ENCODE peak calls at places on chromosomes 16 and 17, in seven cellular contexts. One of them, this sample, is unnamed.
A peak's percentile ranks its signal among the peaks of the same experiment; 100 is the strongest.

GRCh38 chr16:47143329-47143676 is 442 bp downstream of the NETO2 start:
- DNase-seq in tibial artery: no peak
- DNase-seq in IMR-90: peak; percentile 63
- DNase-seq in DND-41: no peak
- DNase-seq in uterus: no peak
- DNase-seq in BE2C: peak; percentile 85
- DNase-seq in brain microvascular endothelial cell: peak; percentile 51
- DNase-seq in this sample: no peak

GRCh38 chr17:31744541-31744951 is 114.5 kb downstream of the COPRS start:
- DNase-seq in tibial artery: no peak
- DNase-seq in IMR-90: no peak
- DNase-seq in DND-41: no peak
- DNase-seq in uterus: no peak
- DNase-seq in BE2C: no peak
- DNase-seq in brain microvascular endothelial cell: no peak
- DNase-seq in this sample: no peak

GRCh38 chr17:22233382-22233781 is 541.1 kb downstream of the KCNJ18 start:
- DNase-seq in tibial artery: no peak
- DNase-seq in IMR-90: no peak
- DNase-seq in DND-41: no peak
- DNase-seq in uterus: no peak
- DNase-seq in BE2C: no peak
- DNase-seq in brain microvascular endothelial cell: no peak
- DNase-seq in this sample: no peak

GRCh38 chr17:15742051-15742795 is 10.1 kb downstream of the TBC1D26 start:
- DNase-seq in tibial artery: no peak
- DNase-seq in IMR-90: no peak
- DNase-seq in DND-41: no peak
- DNase-seq in uterus: no peak
- DNase-seq in BE2C: no peak
- DNase-seq in brain microvascular endothelial cell: no peak
- DNase-seq in this sample: no peak

GRCh38 chr17:66633322-66633965 is 201.5 kb upstream of the CACNG5 start:
- DNase-seq in tibial artery: no peak
- DNase-seq in IMR-90: peak; percentile 47
- DNase-seq in DND-41: no peak
- DNase-seq in uterus: no peak
- DNase-seq in BE2C: no peak
- DNase-seq in brain microvascular endothelial cell: peak; percentile 49
- DNase-seq in this sample: no peak

GRCh38 chr16:2487903-2488531 is 13.1 kb downstream of the TBC1D24 start:
- DNase-seq in tibial artery: no peak
- DNase-seq in IMR-90: no peak
- DNase-seq in DND-41: no peak
- DNase-seq in uterus: no peak
- DNase-seq in BE2C: peak; percentile 57
- DNase-seq in brain microvascular endothelial cell: no peak
- DNase-seq in this sample: no peak

GRCh38 chr17:74825952-74826713 is 33.6 kb downstream of the GRIN2C start:
- DNase-seq in tibial artery: no peak
- DNase-seq in IMR-90: no peak
- DNase-seq in DND-41: no peak
- DNase-seq in uterus: no peak
- DNase-seq in BE2C: no peak
- DNase-seq in brain microvascular endothelial cell: no peak
- DNase-seq in this sample: no peak

GRCh38 chr17:67157732-67158639 is 87.0 kb downstream of the HELZ start:
- DNase-seq in tibial artery: no peak
- DNase-seq in IMR-90: peak; percentile 57
- DNase-seq in DND-41: no peak
- DNase-seq in uterus: no peak
- DNase-seq in BE2C: peak; percentile 64
- DNase-seq in brain microvascular endothelial cell: peak; percentile 41
- DNase-seq in this sample: no peak

GRCh38 chr16:81630632-81631026 is 148.5 kb upstream of the PLCG2 start:
- DNase-seq in tibial artery: no peak
- DNase-seq in IMR-90: no peak
- DNase-seq in DND-41: no peak
- DNase-seq in uterus: no peak
- DNase-seq in BE2C: no peak
- DNase-seq in brain microvascular endothelial cell: no peak
- DNase-seq in this sample: no peak

GRCh38 chr16:87966685-87967185 is 15.5 kb downstream of the BANP start:
- DNase-seq in tibial artery: peak; percentile 76
- DNase-seq in IMR-90: no peak
- DNase-seq in DND-41: no peak
- DNase-seq in uterus: no peak
- DNase-seq in BE2C: no peak
- DNase-seq in brain microvascular endothelial cell: no peak
- DNase-seq in this sample: no peak

GRCh38 chr17:55783684-55784245 is 32.9 kb downstream of the PCTP start:
- DNase-seq in tibial artery: peak; percentile 84
- DNase-seq in IMR-90: no peak
- DNase-seq in DND-41: no peak
- DNase-seq in uterus: peak; percentile 47
- DNase-seq in BE2C: peak; percentile 46
- DNase-seq in brain microvascular endothelial cell: no peak
- DNase-seq in this sample: peak; percentile 40

GRCh38 chr16:23784811-23785447 is 30.1 kb downstream of the CHP2 start:
- DNase-seq in tibial artery: no peak
- DNase-seq in IMR-90: peak; percentile 9
- DNase-seq in DND-41: no peak
- DNase-seq in uterus: no peak
- DNase-seq in BE2C: no peak
- DNase-seq in brain microvascular endothelial cell: peak; percentile 35
- DNase-seq in this sample: no peak

GRCh38 chr17:29568331-29569244 is at the start of gene TP53I13:
- DNase-seq in tibial artery: peak; percentile 92
- DNase-seq in IMR-90: peak; percentile 68
- DNase-seq in DND-41: peak; percentile 95
- DNase-seq in uterus: peak; percentile 87
- DNase-seq in BE2C: peak; percentile 79
- DNase-seq in brain microvascular endothelial cell: peak; percentile 59
- DNase-seq in this sample: no peak

GRCh38 chr16:9703731-9704130 is 478.5 kb downstream of the GRIN2A start:
- DNase-seq in tibial artery: no peak
- DNase-seq in IMR-90: no peak
- DNase-seq in DND-41: no peak
- DNase-seq in uterus: no peak
- DNase-seq in BE2C: no peak
- DNase-seq in brain microvascular endothelial cell: no peak
- DNase-seq in this sample: no peak

GRCh38 chr17:2691069-2691871 is 20.3 kb downstream of the CLUH start:
- DNase-seq in tibial artery: peak; percentile 61
- DNase-seq in IMR-90: no peak
- DNase-seq in DND-41: no peak
- DNase-seq in uterus: no peak
- DNase-seq in BE2C: no peak
- DNase-seq in brain microvascular endothelial cell: no peak
- DNase-seq in this sample: no peak

GRCh38 chr16:57774886-57775285 is 27.4 kb downstream of the KIFC3 start:
- DNase-seq in tibial artery: no peak
- DNase-seq in IMR-90: no peak
- DNase-seq in DND-41: no peak
- DNase-seq in uterus: no peak
- DNase-seq in BE2C: no peak
- DNase-seq in brain microvascular endothelial cell: no peak
- DNase-seq in this sample: no peak

GRCh38 chr17:65684631-65685030 is 123.2 kb upstream of the AXIN2 start:
- DNase-seq in tibial artery: no peak
- DNase-seq in IMR-90: peak; percentile 45
- DNase-seq in DND-41: no peak
- DNase-seq in uterus: no peak
- DNase-seq in BE2C: no peak
- DNase-seq in brain microvascular endothelial cell: peak; percentile 9
- DNase-seq in this sample: no peak

GRCh38 chr16:76574651-76575050 is 297.4 kb downstream of the CNTNAP4 start:
- DNase-seq in tibial artery: no peak
- DNase-seq in IMR-90: no peak
- DNase-seq in DND-41: no peak
- DNase-seq in uterus: no peak
- DNase-seq in BE2C: no peak
- DNase-seq in brain microvascular endothelial cell: no peak
- DNase-seq in this sample: no peak

GRCh38 chr17:49130891-49131290 is 1.7 kb upstream of the B4GALNT2 start:
- DNase-seq in tibial artery: no peak
- DNase-seq in IMR-90: peak; percentile 33
- DNase-seq in DND-41: no peak
- DNase-seq in uterus: no peak
- DNase-seq in BE2C: no peak
- DNase-seq in brain microvascular endothelial cell: no peak
- DNase-seq in this sample: no peak

GRCh38 chr16:55542459-55543082 is 23.9 kb upstream of the CAPNS2 start:
- DNase-seq in tibial artery: no peak
- DNase-seq in IMR-90: peak; percentile 72
- DNase-seq in DND-41: no peak
- DNase-seq in uterus: no peak
- DNase-seq in BE2C: no peak
- DNase-seq in brain microvascular endothelial cell: peak; percentile 69
- DNase-seq in this sample: peak; percentile 39

GRCh38 chr17:7848131-7848579 is 6.7 kb upstream of the TMEM88 start:
- DNase-seq in tibial artery: peak; percentile 66
- DNase-seq in IMR-90: no peak
- DNase-seq in DND-41: no peak
- DNase-seq in uterus: no peak
- DNase-seq in BE2C: no peak
- DNase-seq in brain microvascular endothelial cell: no peak
- DNase-seq in this sample: no peak

GRCh38 chr16:3762080-3762750 is 44.9 kb upstream of the TRAP1 start:
- DNase-seq in tibial artery: peak; percentile 51
- DNase-seq in IMR-90: no peak
- DNase-seq in DND-41: no peak
- DNase-seq in uterus: no peak
- DNase-seq in BE2C: peak; percentile 31
- DNase-seq in brain microvascular endothelial cell: no peak
- DNase-seq in this sample: no peak
- H3K36me3 ChIP-seq in tibial artery: peaks cover 97% of the 10 kb centered on the region
- H3K36me3 ChIP-seq in IMR-90: peaks cover 53% of the 10 kb centered on the region
- H3K36me3 ChIP-seq in DND-41: peaks cover 83% of the 10 kb centered on the region
- H3K36me3 ChIP-seq in uterus: no peaks in the 10 kb centered on the region
- H3K36me3 ChIP-seq in BE2C: peaks cover 57% of the 10 kb centered on the region
- H3K36me3 ChIP-seq in brain microvascular endothelial cell: peaks cover 13% of the 10 kb centered on the region
- H3K36me3 ChIP-seq in this sample: peaks cover 22% of the 10 kb centered on the region

DNA sequence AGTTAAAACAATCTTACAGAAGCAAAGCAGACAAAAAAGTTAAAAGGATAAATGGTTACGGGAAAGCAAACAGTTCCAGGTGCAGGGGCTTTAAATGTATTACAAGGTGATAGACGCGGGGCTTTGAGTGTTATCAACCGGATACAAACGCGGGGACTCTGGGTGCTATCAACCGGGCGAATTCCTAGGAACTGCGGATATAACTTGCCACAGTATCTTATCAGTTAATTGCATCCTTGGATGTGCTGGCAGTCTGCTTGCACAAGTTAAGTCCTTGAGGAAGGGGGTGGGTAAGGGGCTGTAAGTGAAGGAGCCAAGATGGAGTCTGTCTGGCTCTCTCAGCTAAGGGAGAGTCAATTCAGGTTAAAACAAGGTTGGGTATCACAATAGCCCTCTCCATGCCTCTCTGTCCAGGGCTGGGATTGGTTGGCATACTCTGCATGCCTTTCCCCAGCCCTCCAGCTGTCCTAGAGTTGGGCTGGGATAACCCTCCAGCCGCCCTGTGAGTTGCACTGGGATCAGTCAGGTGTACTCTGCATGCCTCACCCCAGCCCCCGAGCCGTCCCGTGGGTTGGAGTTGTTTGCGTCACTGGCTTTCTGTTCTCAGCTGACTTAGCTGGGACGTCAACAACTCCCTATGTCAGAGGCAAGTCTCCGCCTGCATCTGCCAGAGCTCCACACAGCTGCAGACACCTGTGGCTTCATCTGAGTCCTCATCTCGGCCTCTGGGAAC is 40.9 kb downstream of the TMEM235 start:
- DNase-seq in tibial artery: no peak
- DNase-seq in IMR-90: peak; percentile 90
- DNase-seq in DND-41: no peak
- DNase-seq in uterus: no peak
- DNase-seq in BE2C: no peak
- DNase-seq in brain microvascular endothelial cell: peak; percentile 30
- DNase-seq in this sample: no peak
- H3K4me3 ChIP-seq in tibial artery: no peak overlapping the region
- H3K4me3 ChIP-seq in IMR-90: no peak overlapping the region
- H3K4me3 ChIP-seq in DND-41: no peak overlapping the region
- H3K4me3 ChIP-seq in uterus: no peak overlapping the region
- H3K4me3 ChIP-seq in BE2C: no peak overlapping the region
- H3K4me3 ChIP-seq in brain microvascular endothelial cell: no peak overlapping the region
- H3K4me3 ChIP-seq in this sample: no peak overlapping the region

DNA sequence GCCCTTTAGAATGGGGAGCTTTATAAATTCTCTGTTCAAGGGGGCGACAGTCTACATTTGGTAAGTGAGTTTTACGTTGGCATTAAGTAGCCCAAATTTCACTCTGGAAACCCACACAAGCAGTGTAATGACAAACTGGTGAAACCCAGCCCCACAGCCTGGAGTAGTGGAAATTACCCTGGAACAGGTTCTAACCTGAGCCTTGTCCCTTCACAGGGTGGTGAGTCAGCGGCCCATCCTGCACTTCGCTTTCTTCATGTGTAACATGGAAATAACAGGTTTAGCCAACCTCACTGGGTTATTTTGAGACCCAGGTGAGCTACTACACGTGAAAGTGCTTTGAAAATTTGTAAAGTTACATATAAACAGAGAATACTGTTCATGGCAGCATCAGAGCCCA is 3.5 kb upstream of the TLCD3A start:
- DNase-seq in tibial artery: no peak
- DNase-seq in IMR-90: no peak
- DNase-seq in DND-41: no peak
- DNase-seq in uterus: no peak
- DNase-seq in BE2C: no peak
- DNase-seq in brain microvascular endothelial cell: no peak
- DNase-seq in this sample: no peak
- TF ChIP-seq CTCF in tibial artery: no peak
- TF ChIP-seq CTCF in IMR-90: no peak
- TF ChIP-seq CTCF in DND-41: no peak
- TF ChIP-seq CTCF in uterus: no peak
- TF ChIP-seq CTCF in BE2C: no peak
- TF ChIP-seq CTCF in brain microvascular endothelial cell: no peak
- TF ChIP-seq CTCF in this sample: no peak

GRCh38 chr16:4656221-4656620 is 31.6 kb downstream of the MGRN1 start:
- DNase-seq in tibial artery: no peak
- DNase-seq in IMR-90: no peak
- DNase-seq in DND-41: no peak
- DNase-seq in uterus: no peak
- DNase-seq in BE2C: no peak
- DNase-seq in brain microvascular endothelial cell: no peak
- DNase-seq in this sample: no peak

GRCh38 chr16:4661661-4662060 is 31.7 kb upstream of the NUDT16L1 start:
- DNase-seq in tibial artery: no peak
- DNase-seq in IMR-90: no peak
- DNase-seq in DND-41: peak; percentile 64
- DNase-seq in uterus: no peak
- DNase-seq in BE2C: no peak
- DNase-seq in brain microvascular endothelial cell: no peak
- DNase-seq in this sample: no peak

GRCh38 chr16:4656695-4657686 is 32.4 kb downstream of the MGRN1 start:
- DNase-seq in tibial artery: no peak
- DNase-seq in IMR-90: no peak
- DNase-seq in DND-41: no peak
- DNase-seq in uterus: no peak
- DNase-seq in BE2C: no peak
- DNase-seq in brain microvascular endothelial cell: no peak
- DNase-seq in this sample: no peak

GRCh38 chr16:4660454-4661007 is 32.8 kb upstream of the NUDT16L1 start:
- DNase-seq in tibial artery: peak; percentile 71
- DNase-seq in IMR-90: peak; percentile 60
- DNase-seq in DND-41: peak; percentile 77
- DNase-seq in uterus: peak; percentile 78
- DNase-seq in BE2C: peak; percentile 62
- DNase-seq in brain microvascular endothelial cell: peak; percentile 65
- DNase-seq in this sample: no peak

GRCh38 chr16:4659363-4660353 is 33.7 kb upstream of the NUDT16L1 start:
- DNase-seq in tibial artery: no peak
- DNase-seq in IMR-90: no peak
- DNase-seq in DND-41: no peak
- DNase-seq in uterus: no peak
- DNase-seq in BE2C: no peak
- DNase-seq in brain microvascular endothelial cell: no peak
- DNase-seq in this sample: no peak
- H3K36me3 ChIP-seq in tibial artery: peaks cover 79% of the 10 kb centered on the region
- H3K36me3 ChIP-seq in IMR-90: peaks cover 56% of the 10 kb centered on the region
- H3K36me3 ChIP-seq in DND-41: peaks cover 60% of the 10 kb centered on the region
- H3K36me3 ChIP-seq in uterus: no peaks in the 10 kb centered on the region
- H3K36me3 ChIP-seq in BE2C: peaks cover 22% of the 10 kb centered on the region
- H3K36me3 ChIP-seq in brain microvascular endothelial cell: peaks cover 33% of the 10 kb centered on the region
- H3K36me3 ChIP-seq in this sample: peaks cover 36% of the 10 kb centered on the region

This sample was measured in BJ.